ENCODE peak calls at places on chromosomes 12 and 14, in seven cellular contexts. O is SK-N-SH, Y is K562, E is GM12878, I is GM12892, M is H1, K is GM12891. D is an unnamed sample.

GRCh38 chr12:124557518-124558223 is 9.7 kb downstream of the NCOR2 start:
- DNase-seq in O (peak), Y (no peak), E (no peak), I (no peak), M (no peak), K (no peak), D (no peak)

GRCh38 chr14:24213866-24214652 is 771 bp upstream of the CHMP4A start:
- DNase-seq in O (no peak), Y (no peak), E (no peak), I (no peak), M (no peak), K (no peak), D (peak)

GRCh38 chr14:102540310-102541028 is 30.9 kb upstream of the ANKRD9 start:
- DNase-seq in O (peak), Y (no peak), E (no peak), I (no peak), M (no peak), K (no peak), D (peak)

GRCh38 chr14:23538049-23538718 is 13.4 kb downstream of the ZFHX2 start:
- DNase-seq in O (no peak), Y (no peak), E (no peak), I (no peak), M (no peak), K (no peak), D (no peak)

GRCh38 chr14:24204163-24205146 is 1.0 kb upstream of the TSSK4 start:
- DNase-seq in O (no peak), Y (no peak), E (no peak), I (no peak), M (no peak), K (no peak), D (no peak)

GRCh38 chr12:123478762-123479161 is 20.8 kb downstream of the SNRNP35 start:
- DNase-seq in O (no peak), Y (no peak), E (no peak), I (no peak), M (no peak), K (no peak), D (no peak)

GRCh38 chr12:50984899-50985298 is 32.6 kb downstream of the HIGD1C start:
- DNase-seq in O (no peak), Y (no peak), E (no peak), I (no peak), M (no peak), K (no peak), D (no peak)

GRCh38 chr14:73265721-73266046 is 28.4 kb downstream of the PAPLN start:
- DNase-seq in O (no peak), Y (no peak), E (no peak), I (no peak), M (no peak), K (no peak), D (no peak)

GRCh38 chr14:83556746-83557460 is 1973.0 kb upstream of the FLRT2 start:
- DNase-seq in O (no peak), Y (no peak), E (no peak), I (no peak), M (no peak), K (no peak), D (no peak)

GRCh38 chr14:91263329-91263728 is 18.8 kb upstream of the GPR68 start:
- DNase-seq in O (no peak), Y (no peak), E (no peak), I (no peak), M (no peak), K (no peak), D (no peak)

GRCh38 chr14:30657606-30658163 is 35.6 kb downstream of the SCFD1 start:
- DNase-seq in O (no peak), Y (no peak), E (no peak), I (no peak), M (no peak), K (no peak), D (peak)

GRCh38 chr14:42930058-42930457 is 1323.4 kb downstream of the LRFN5 start:
- DNase-seq in O (no peak), Y (no peak), E (no peak), I (no peak), M (no peak), K (no peak), D (no peak)

GRCh38 chr12:2351129-2351528 is 298.3 kb downstream of the CACNA1C start:
- DNase-seq in O (no peak), Y (no peak), E (no peak), I (no peak), M (no peak), K (no peak), D (no peak)

GRCh38 chr12:25245491-25245890 is 5.2 kb downstream of the KRAS start:
- DNase-seq in O (no peak), Y (peak), E (no peak), I (no peak), M (no peak), K (no peak), D (no peak)

GRCh38 chr12:89544730-89545184 is 18.9 kb upstream of the POC1B start:
- DNase-seq in O (no peak), Y (no peak), E (no peak), I (no peak), M (no peak), K (no peak), D (no peak)

GRCh38 chr12:70919597-70920035 is 922 bp downstream of the PTPRR start:
- DNase-seq in O (peak), Y (no peak), E (no peak), I (no peak), M (no peak), K (no peak), D (no peak)

GRCh38 chr12:124509676-124510300 is 57.6 kb downstream of the NCOR2 start:
- DNase-seq in O (peak), Y (peak), E (no peak), I (no peak), M (no peak), K (no peak), D (peak)

GRCh38 chr12:43113616-43114015 is 438.4 kb downstream of the ADAMTS20 start:
- DNase-seq in O (no peak), Y (no peak), E (no peak), I (no peak), M (no peak), K (no peak), D (no peak)

GRCh38 chr12:29660847-29661246 is 122.9 kb downstream of the TMTC1 start:
- DNase-seq in O (no peak), Y (no peak), E (no peak), I (no peak), M (no peak), K (no peak), D (no peak)

GRCh38 chr14:51622376-51622775 is 29.3 kb upstream of the FRMD6 start:
- DNase-seq in O (no peak), Y (no peak), E (no peak), I (no peak), M (no peak), K (no peak), D (no peak)

GRCh38 chr14:71985538-71986234 is 53.5 kb downstream of the RGS6 start:
- DNase-seq in O (no peak), Y (no peak), E (no peak), I (no peak), M (no peak), K (no peak), D (no peak)

GRCh38 chr12:6788972-6789905 is at the start of gene CD4:
- DNase-seq in O (no peak), Y (no peak), E (no peak), I (no peak), M (no peak), K (no peak), D (no peak)

GRCh38 chr12:115404761-115405470 is 720.9 kb upstream of the TBX3 start:
- DNase-seq in O (no peak), Y (no peak), E (no peak), I (no peak), M (no peak), K (no peak), D (peak)

GRCh38 chr12:120437735-120438494 is at the start of gene COX6A1:
- DNase-seq in O (peak), Y (peak), E (peak), I (peak), M (peak), K (peak), D (peak)

DNA sequence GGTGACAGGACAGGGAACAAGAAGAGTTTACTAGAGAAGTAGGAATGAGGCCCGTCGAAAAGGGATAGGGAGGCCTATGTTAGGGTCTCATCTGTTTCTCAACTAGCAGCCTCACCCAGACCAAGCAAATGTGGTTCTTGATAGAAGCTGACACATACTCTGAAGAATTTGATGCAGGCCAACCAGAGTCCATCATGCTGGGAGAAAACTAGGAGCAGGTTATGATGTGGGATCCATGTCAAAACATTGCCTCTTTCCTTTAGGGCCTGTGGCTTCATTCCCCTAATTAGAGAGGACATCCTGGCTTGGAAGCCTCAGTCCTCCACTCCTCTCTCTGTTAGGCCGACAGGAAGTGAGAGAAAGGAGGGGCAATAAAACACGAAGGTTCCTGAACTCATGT is 122.8 kb downstream of the NTF3 start:
- DNase-seq in O (no peak), Y (no peak), E (no peak), I (no peak), M (no peak), K (no peak), D (no peak)
- TF ChIP-seq TAF1 in O (no peak), Y (no peak), E (no peak), I (no peak), M (no peak), K (no peak), D (no peak)

DNA sequence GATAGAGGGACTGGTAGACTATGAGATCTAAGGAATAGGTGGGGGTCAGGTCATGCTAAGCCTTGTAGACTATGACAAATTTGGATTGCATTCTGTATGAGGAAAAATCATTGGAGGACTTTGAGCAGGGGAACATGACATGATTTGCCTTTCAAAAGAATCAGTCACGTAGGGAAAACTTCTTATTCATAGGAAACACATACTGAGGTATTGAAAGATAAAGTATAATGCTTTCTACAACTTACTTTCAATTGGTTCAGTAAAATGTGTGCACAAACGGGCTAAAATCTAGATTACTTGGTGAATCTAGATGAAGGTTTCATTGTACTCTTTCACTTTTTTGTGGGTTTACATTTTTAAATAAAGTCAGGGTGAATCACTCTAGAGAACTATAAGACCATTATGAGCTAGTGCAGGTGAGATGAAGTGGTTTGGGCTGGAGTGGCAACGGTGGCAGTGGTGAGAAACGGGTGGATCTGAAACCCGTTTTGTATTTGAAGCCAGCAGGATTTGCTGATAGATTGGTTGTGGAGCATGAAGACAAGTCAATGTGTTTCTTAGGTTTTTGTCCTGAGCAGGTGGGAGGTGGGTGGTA is 6.7 kb downstream of the BBS10 start:
- DNase-seq in O (no peak), Y (no peak), E (no peak), I (no peak), M (no peak), K (no peak), D (no peak)
- TF ChIP-seq TAF1 in O (no peak), Y (no peak), E (no peak), I (no peak), M (no peak), K (no peak), D (no peak)

GRCh38 chr12:54629925-54630324 is 4.8 kb downstream of the LACRT start:
- DNase-seq in O (no peak), Y (no peak), E (no peak), I (no peak), M (no peak), K (no peak), D (no peak)
- TF ChIP-seq TAF1 in O (no peak), Y (no peak), E (no peak), I (no peak), M (no peak), K (no peak), D (no peak)

GRCh38 chr12:47828967-47829482 is 9.3 kb upstream of the HDAC7 start:
- DNase-seq in O (peak), Y (peak), E (no peak), I (no peak), M (no peak), K (no peak), D (no peak)
- TF ChIP-seq TAF1 in O (peak), Y (peak), E (no peak), I (no peak), M (no peak), K (no peak), D (no peak)